ENCODE peak calls at places on chromosome 4, in five cellular contexts. X is RKO; K is GM13976; U is germinal center; H is activated T-helper 1 cell treated with anti-CD3 and anti-CD28 coated beads, Interleukin-2, amount 50 U/mL, for 16 hours. C is an unnamed sample.

GRCh38 chr4:5993063-5993745 is 25.0 kb downstream of the C4orf50 start:
- DNase-seq in K (no peak), X (no peak), H (no peak), U (no peak), C (no peak)

GRCh38 chr4:7013171-7013570 is 30.0 kb upstream of the TADA2B start:
- DNase-seq in U (peak; percentile 39), X (no peak), K (no peak), H (no peak), C (no peak)

GRCh38 chr4:71537551-71538065 is 198.8 kb downstream of the SLC4A4 start:
- DNase-seq in U (no peak), X (no peak), H (no peak), K (no peak), C (no peak)

GRCh38 chr4:99047710-99048109 is 40.9 kb downstream of the ADH5 start:
- DNase-seq in H (no peak), X (no peak), U (no peak), K (no peak), C (no peak)

GRCh38 chr4:68732653-68733466 is 62.4 kb upstream of the UGT2B15 start:
- DNase-seq in H (no peak), K (no peak), X (no peak), U (no peak), C (no peak)

GRCh38 chr4:37604464-37604863 is 81.7 kb downstream of the RELL1 start:
- DNase-seq in H (no peak), U (no peak), K (no peak), X (peak; percentile 53), C (peak; percentile 46)

GRCh38 chr4:181301735-181302380 is 941.3 kb upstream of the TENM3 start:
- DNase-seq in H (no peak), X (peak; percentile 60), U (no peak), K (peak; percentile 21), C (no peak)

GRCh38 chr4:79857811-79858210 is 215.2 kb downstream of the ANTXR2 start:
- DNase-seq in U (no peak), H (no peak), X (no peak), K (no peak), C (no peak)

GRCh38 chr4:123600426-123600825 is 203.8 kb downstream of the SPRY1 start:
- DNase-seq in U (no peak), H (no peak), X (no peak), K (no peak), C (peak; percentile 20)